ENCODE peak calls at places on chromosomes 6 and 20, in four cellular contexts. One of them, this sample, is unnamed. For H3K4me1, the result is how much of the 10 kb centered on the place peaks cover.

GRCh38 chr20:12012241-12013222 is 94.8 kb downstream of the BTBD3 start:
- DNase-seq in MM.1S: peak
- DNase-seq in lower lobe of right lung: no peak
- DNase-seq in SJSA1: no peak
- DNase-seq in this sample: no peak

GRCh38 chr20:15674253-15675145 is 898.7 kb downstream of the KIF16B start:
- DNase-seq in MM.1S: no peak
- DNase-seq in SJSA1: no peak
- DNase-seq in lower lobe of right lung: no peak
- DNase-seq in this sample: no peak

GRCh38 chr6:16239798-16240123 is 1.4 kb downstream of the GMPR start:
- DNase-seq in SJSA1: peak
- DNase-seq in MM.1S: no peak
- DNase-seq in lower lobe of right lung: no peak
- DNase-seq in this sample: no peak

GRCh38 chr6:2831392-2831791 is 10.3 kb downstream of the SERPINB1 start:
- DNase-seq in MM.1S: no peak
- DNase-seq in SJSA1: no peak
- DNase-seq in lower lobe of right lung: no peak
- DNase-seq in this sample: no peak

GRCh38 chr20:31497838-31498540 is 16.3 kb upstream of the HM13 start:
- DNase-seq in lower lobe of right lung: no peak
- DNase-seq in SJSA1: no peak
- DNase-seq in MM.1S: no peak
- DNase-seq in this sample: no peak

GRCh38 chr6:88823998-88824397 is 139.4 kb downstream of the RNGTT start:
- DNase-seq in MM.1S: no peak
- DNase-seq in lower lobe of right lung: no peak
- DNase-seq in SJSA1: no peak
- DNase-seq in this sample: no peak

GRCh38 chr6:163529605-163530004 is 115.1 kb downstream of the QKI start:
- DNase-seq in MM.1S: no peak
- DNase-seq in lower lobe of right lung: no peak
- DNase-seq in SJSA1: peak
- DNase-seq in this sample: no peak

GRCh38 chr20:62142252-62143117 is 709 bp downstream of the PSMA7 start:
- DNase-seq in MM.1S: peak
- DNase-seq in SJSA1: no peak
- DNase-seq in lower lobe of right lung: no peak
- DNase-seq in this sample: no peak

GRCh38 chr6:26550250-26550993 is 12.3 kb downstream of the HMGN4 start:
- DNase-seq in MM.1S: no peak
- DNase-seq in lower lobe of right lung: peak
- DNase-seq in SJSA1: peak
- DNase-seq in this sample: no peak

GRCh38 chr20:63739129-63740069 is at the start of gene SLC2A4RG:
- DNase-seq in lower lobe of right lung: peak
- DNase-seq in SJSA1: peak
- DNase-seq in MM.1S: peak
- DNase-seq in this sample: peak

GRCh38 chr6:61555993-61556392 is 730.0 kb downstream of the KHDRBS2 start:
- DNase-seq in SJSA1: no peak
- DNase-seq in lower lobe of right lung: no peak
- DNase-seq in MM.1S: no peak
- DNase-seq in this sample: no peak

GRCh38 chr6:7033202-7033601 is 74.6 kb upstream of the RREB1 start:
- DNase-seq in lower lobe of right lung: no peak
- DNase-seq in MM.1S: no peak
- DNase-seq in SJSA1: no peak
- DNase-seq in this sample: no peak

GRCh38 chr20:17871181-17871580 is 97.4 kb downstream of the SNX5 start:
- DNase-seq in lower lobe of right lung: no peak
- DNase-seq in MM.1S: no peak
- DNase-seq in SJSA1: no peak
- DNase-seq in this sample: no peak

GRCh38 chr20:21521596-21522478 is 8.0 kb upstream of the NKX2-2 start:
- DNase-seq in SJSA1: peak
- DNase-seq in lower lobe of right lung: peak
- DNase-seq in MM.1S: no peak
- DNase-seq in this sample: no peak

GRCh38 chr20:6104493-6105188 is 18.2 kb downstream of the FERMT1 start:
- DNase-seq in MM.1S: no peak
- DNase-seq in SJSA1: no peak
- DNase-seq in lower lobe of right lung: no peak
- DNase-seq in this sample: no peak

GRCh38 chr6:131840936-131841583 is 33.2 kb downstream of the ENPP1 start:
- DNase-seq in SJSA1: no peak
- DNase-seq in lower lobe of right lung: no peak
- DNase-seq in MM.1S: no peak
- DNase-seq in this sample: no peak

GRCh38 chr6:163259689-163260088 is 154.8 kb upstream of the QKI start:
- DNase-seq in MM.1S: no peak
- DNase-seq in SJSA1: no peak
- DNase-seq in lower lobe of right lung: no peak
- DNase-seq in this sample: no peak

GRCh38 chr20:57993738-57994431 is 234.6 kb downstream of the ANKRD60 start:
- DNase-seq in lower lobe of right lung: no peak
- DNase-seq in MM.1S: no peak
- DNase-seq in SJSA1: no peak
- DNase-seq in this sample: no peak

GRCh38 chr20:8524716-8525343 is 392.8 kb downstream of the PLCB1 start:
- DNase-seq in lower lobe of right lung: no peak
- DNase-seq in SJSA1: no peak
- DNase-seq in MM.1S: no peak
- DNase-seq in this sample: no peak

GRCh38 chr6:26017567-26017966 is 55.0 kb downstream of the TRIM38 start:
- DNase-seq in lower lobe of right lung: peak
- DNase-seq in SJSA1: no peak
- DNase-seq in MM.1S: peak
- DNase-seq in this sample: peak

GRCh38 chr6:150900049-150900448 is 34.5 kb downstream of the MTHFD1L start:
- DNase-seq in lower lobe of right lung: no peak
- DNase-seq in SJSA1: no peak
- DNase-seq in MM.1S: no peak
- DNase-seq in this sample: no peak

GRCh38 chr20:60224914-60225313 is 266.7 kb downstream of the CDH26 start:
- DNase-seq in MM.1S: peak
- DNase-seq in SJSA1: no peak
- DNase-seq in lower lobe of right lung: no peak
- DNase-seq in this sample: no peak

GRCh38 chr6:139334791-139335446 is 39.5 kb downstream of the CITED2 start:
- DNase-seq in lower lobe of right lung: no peak
- DNase-seq in SJSA1: no peak
- DNase-seq in MM.1S: no peak
- DNase-seq in this sample: no peak

GRCh38 chr6:169701218-169701952 is 444 bp downstream of the WDR27 start:
- DNase-seq in lower lobe of right lung: no peak
- DNase-seq in SJSA1: no peak
- DNase-seq in MM.1S: no peak
- DNase-seq in this sample: no peak

GRCh38 chr6:80435457-80435856 is 329.0 kb downstream of the BCKDHB start:
- DNase-seq in lower lobe of right lung: no peak
- DNase-seq in SJSA1: no peak
- DNase-seq in MM.1S: no peak
- DNase-seq in this sample: no peak
- H3K4me1 ChIP-seq in lower lobe of right lung: under half
- H3K4me1 ChIP-seq in SJSA1: under half
- H3K4me1 ChIP-seq in MM.1S: under half
- H3K4me1 ChIP-seq in this sample: under half

GRCh38 chr6:32815115-32815514 is 1.7 kb downstream of the HLA-DOB start:
- DNase-seq in lower lobe of right lung: no peak
- DNase-seq in SJSA1: no peak
- DNase-seq in MM.1S: no peak
- DNase-seq in this sample: no peak
- H3K4me1 ChIP-seq in lower lobe of right lung: under half
- H3K4me1 ChIP-seq in SJSA1: under half
- H3K4me1 ChIP-seq in MM.1S: under half
- H3K4me1 ChIP-seq in this sample: under half

DNA sequence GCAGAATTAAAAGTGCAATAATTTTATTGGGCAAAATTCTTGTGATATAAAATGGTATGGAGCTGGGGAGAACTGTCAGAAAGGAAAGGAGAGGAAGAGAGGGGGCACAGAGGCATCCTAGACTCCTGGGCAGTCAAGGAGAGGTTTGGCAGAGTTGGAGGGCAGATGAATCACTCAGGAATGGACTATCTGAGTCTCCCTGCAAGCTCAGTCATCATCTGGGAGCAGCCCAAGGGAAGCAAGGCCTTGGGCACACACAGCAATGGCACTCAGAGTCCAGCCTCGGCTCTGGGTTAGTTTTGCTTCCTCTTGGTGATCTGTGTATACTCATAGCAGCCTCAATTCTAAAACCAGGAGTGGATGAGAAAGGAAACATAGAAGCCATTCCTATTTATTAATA is 67.2 kb downstream of the SLC22A1 start:
- DNase-seq in SJSA1: no peak
- DNase-seq in lower lobe of right lung: no peak
- DNase-seq in MM.1S: no peak
- DNase-seq in this sample: no peak
- H3K4me1 ChIP-seq in SJSA1: under half
- H3K4me1 ChIP-seq in lower lobe of right lung: under half
- H3K4me1 ChIP-seq in MM.1S: under half
- H3K4me1 ChIP-seq in this sample: under half

GRCh38 chr6:31660224-31660997 is at the start of gene C6orf47:
- DNase-seq in MM.1S: peak
- DNase-seq in SJSA1: peak
- DNase-seq in lower lobe of right lung: peak
- DNase-seq in this sample: peak

GRCh38 chr6:31661867-31662723 is 1.5 kb upstream of the C6orf47 start:
- DNase-seq in SJSA1: no peak
- DNase-seq in MM.1S: no peak
- DNase-seq in lower lobe of right lung: no peak
- DNase-seq in this sample: no peak

GRCh38 chr6:31663087-31663960 is 1.5 kb downstream of the GPANK1 start:
- DNase-seq in lower lobe of right lung: no peak
- DNase-seq in SJSA1: no peak
- DNase-seq in MM.1S: no peak
- DNase-seq in this sample: no peak

GRCh38 chr6:31659649-31660223 is 842 bp downstream of the C6orf47 start:
- DNase-seq in SJSA1: no peak
- DNase-seq in lower lobe of right lung: no peak
- DNase-seq in MM.1S: peak
- DNase-seq in this sample: peak

GRCh38 chr6:31660998-31661866 is 654 bp upstream of the C6orf47 start:
- DNase-seq in MM.1S: no peak
- DNase-seq in SJSA1: no peak
- DNase-seq in lower lobe of right lung: no peak
- DNase-seq in this sample: no peak
- H3K4me1 ChIP-seq in MM.1S: under half
- H3K4me1 ChIP-seq in SJSA1: under half
- H3K4me1 ChIP-seq in lower lobe of right lung: half or more
- H3K4me1 ChIP-seq in this sample: half or more

GRCh38 chr6:33433001-33433559 is 13.2 kb downstream of the SYNGAP1 start:
- DNase-seq in lower lobe of right lung: no peak
- DNase-seq in MM.1S: no peak
- DNase-seq in SJSA1: no peak
- DNase-seq in this sample: no peak

GRCh38 chr6:33433560-33434191 is 13.8 kb downstream of the SYNGAP1 start:
- DNase-seq in lower lobe of right lung: no peak
- DNase-seq in MM.1S: no peak
- DNase-seq in SJSA1: no peak
- DNase-seq in this sample: no peak

GRCh38 chr6:33430991-33431879 is 11.4 kb downstream of the SYNGAP1 start:
- DNase-seq in MM.1S: no peak
- DNase-seq in lower lobe of right lung: peak
- DNase-seq in SJSA1: no peak
- DNase-seq in this sample: peak

GRCh38 chr6:33432546-33432945 is 12.7 kb downstream of the SYNGAP1 start:
- DNase-seq in SJSA1: no peak
- DNase-seq in MM.1S: no peak
- DNase-seq in lower lobe of right lung: no peak
- DNase-seq in this sample: no peak

GRCh38 chr6:33431880-33432541 is 12.1 kb downstream of the SYNGAP1 start:
- DNase-seq in SJSA1: no peak
- DNase-seq in MM.1S: no peak
- DNase-seq in lower lobe of right lung: peak
- DNase-seq in this sample: no peak
- H3K4me1 ChIP-seq in SJSA1: under half
- H3K4me1 ChIP-seq in MM.1S: under half
- H3K4me1 ChIP-seq in lower lobe of right lung: under half
- H3K4me1 ChIP-seq in this sample: under half

GRCh38 chr6:43093361-43094289 is 17.5 kb downstream of the PTK7 start:
- DNase-seq in SJSA1: peak
- DNase-seq in lower lobe of right lung: no peak
- DNase-seq in MM.1S: no peak
- DNase-seq in this sample: no peak
- H3K4me1 ChIP-seq in SJSA1: under half
- H3K4me1 ChIP-seq in lower lobe of right lung: half or more
- H3K4me1 ChIP-seq in MM.1S: under half
- H3K4me1 ChIP-seq in this sample: under half

This sample was measured in CD4-positive, alpha-beta memory T cell.